ENCODE peak calls at places on chromosomes 13 and 19, in ten cellular contexts. K is left lung, W is right atrium auricular region, G is stomach, C is colonic mucosa, B is heart right ventricle, H is breast epithelium, J is IMR-90, O is BJ, Z is adrenal gland. F is an unnamed sample. For H3K27me3, the result is how much of the 10 kb centered on the place peaks cover.

GRCh38 chr19:30310806-30311121 is 61.4 kb upstream of the ZNF536 start:
- DNase-seq in C (no peak), B (no peak), W (no peak), H (no peak), K (no peak), G (no peak), Z (no peak), J (no peak), O (no peak), F (no peak)

GRCh38 chr19:54576411-54576976 is 2.9 kb downstream of the LILRA2 start:
- DNase-seq in W (no peak), B (no peak), H (no peak), C (no peak), Z (no peak), G (no peak), J (no peak), K (no peak), O (no peak), F (no peak)

GRCh38 chr19:2461751-2462634 is 5.2 kb upstream of the LMNB2 start:
- DNase-seq in C (peak), Z (peak), W (no peak), J (peak), O (no peak), K (peak), H (no peak), B (peak), G (peak), F (no peak)

GRCh38 chr13:66154981-66155380 is 1075.2 kb downstream of the PCDH9 start:
- DNase-seq in J (peak), W (no peak), H (no peak), Z (no peak), B (no peak), K (no peak), G (no peak), O (peak), C (no peak), F (no peak)

GRCh38 chr19:48290923-48291700 is 21.2 kb downstream of the ZNF114 start:
- DNase-seq in B (peak), K (peak), J (peak), G (peak), O (no peak), C (peak), W (peak), Z (peak), H (peak), F (no peak)

GRCh38 chr19:7554990-7555864 is 19.7 kb downstream of the PNPLA6 start:
- DNase-seq in G (no peak), J (no peak), K (no peak), B (no peak), H (no peak), W (no peak), Z (no peak), C (peak), O (no peak), F (no peak)

GRCh38 chr13:21668665-21669599 is 1.9 kb upstream of the FGF9 start:
- DNase-seq in B (no peak), J (peak), Z (peak), G (no peak), W (no peak), H (no peak), K (peak), C (peak), O (no peak), F (no peak)

GRCh38 chr13:32731576-32731975 is 145.3 kb downstream of the PDS5B start:
- DNase-seq in B (no peak), C (no peak), O (no peak), H (no peak), J (peak), G (no peak), Z (peak), K (no peak), W (no peak), F (no peak)

GRCh38 chr13:32125221-32125621 is 93.6 kb downstream of the FRY start:
- DNase-seq in O (peak), Z (no peak), H (no peak), B (no peak), G (no peak), C (no peak), K (no peak), J (peak), W (no peak), F (no peak)

GRCh38 chr13:113854238-113855011 is 9.5 kb downstream of the GAS6 start:
- DNase-seq in J (peak), G (no peak), Z (peak), B (no peak), K (peak), O (no peak), H (peak), C (peak), W (peak), F (no peak)

GRCh38 chr19:12833747-12834417 is 497 bp downstream of the RTBDN start:
- DNase-seq in C (peak), J (no peak), G (peak), K (no peak), O (no peak), W (no peak), B (peak), Z (peak), H (no peak), F (no peak)

GRCh38 chr13:43008591-43008990 is 14.8 kb upstream of the DNAJC15 start:
- DNase-seq in Z (no peak), W (no peak), O (no peak), G (no peak), H (no peak), J (no peak), K (no peak), C (no peak), B (no peak), F (no peak)

GRCh38 chr19:31256601-31256990 is 92.6 kb downstream of the TSHZ3 start:
- DNase-seq in B (no peak), W (peak), J (no peak), K (no peak), Z (no peak), H (no peak), O (no peak), C (no peak), G (no peak), F (no peak)

DNA sequence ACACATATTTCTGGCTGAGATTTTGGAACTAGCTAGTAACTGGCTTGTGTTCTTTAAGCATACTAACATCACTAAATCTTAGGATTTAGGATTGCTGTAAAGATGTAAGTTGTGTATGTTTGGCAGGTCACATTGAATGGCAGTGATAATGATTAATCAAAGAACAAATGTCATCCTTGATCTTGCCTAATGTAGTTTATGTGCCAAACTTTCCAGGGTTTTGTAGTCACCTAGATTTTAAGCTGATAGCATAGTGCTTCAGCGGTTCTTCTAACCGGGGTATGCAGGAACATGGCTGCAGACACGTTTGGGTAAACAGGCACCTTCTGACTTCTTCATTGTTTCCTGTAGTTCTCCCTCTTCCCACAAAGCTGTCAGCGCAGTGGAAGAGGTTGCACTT is 9.7 kb downstream of the CLN5 start:
- DNase-seq in Z (no peak), B (no peak), G (no peak), K (no peak), J (no peak), W (no peak), C (no peak), O (no peak), H (no peak), F (no peak)
- H3K4me3 ChIP-seq in Z (no peak), B (no peak), G (no peak), K (no peak), J (no peak), W (no peak), C (no peak), O (no peak), H (no peak), F (no peak)

DNA sequence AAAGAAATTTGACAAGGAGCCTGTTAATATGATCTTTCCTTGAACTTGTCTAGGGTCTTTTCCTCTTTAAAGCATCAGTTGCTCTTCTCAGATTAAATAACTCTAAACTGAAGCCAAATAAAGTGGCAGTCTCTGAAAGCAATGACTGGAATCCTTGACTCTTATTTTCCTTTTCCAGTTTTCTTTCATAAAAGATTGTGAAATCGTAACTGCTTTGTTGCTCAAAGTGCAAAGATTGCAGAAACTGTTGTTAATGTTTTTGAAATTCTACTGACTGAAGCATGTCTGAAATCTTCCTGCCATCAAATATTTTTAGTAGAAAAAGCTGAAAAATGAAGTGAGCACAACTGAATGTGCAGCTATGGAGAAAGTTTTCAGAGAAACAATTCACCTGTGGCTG is 1.9 kb downstream of the NHLRC3 start:
- DNase-seq in G (no peak), W (no peak), B (no peak), H (no peak), O (no peak), C (no peak), Z (no peak), K (no peak), J (no peak), F (no peak)
- TF ChIP-seq CTCF in G (no peak), W (no peak), B (no peak), H (no peak), O (no peak), C (no peak), Z (no peak), K (no peak), J (no peak), F (no peak)

GRCh38 chr13:112054616-112055015 is 12.3 kb upstream of the SOX1 start:
- DNase-seq in W (no peak), J (no peak), Z (no peak), K (no peak), H (no peak), B (no peak), C (no peak), O (no peak), G (no peak), F (no peak)
- H3K27me3 ChIP-seq in W (half or more), J (half or more), Z (half or more), K (half or more), H (half or more), B (half or more), C (half or more), O (under half), G (half or more), F (half or more)

GRCh38 chr13:73544175-73544574 is 485.4 kb downstream of the KLF5 start:
- DNase-seq in G (no peak), C (no peak), B (no peak), K (no peak), H (no peak), W (no peak), J (no peak), Z (no peak), O (no peak), F (no peak)
- H3K4me3 ChIP-seq in G (no peak), C (no peak), B (no peak), K (no peak), H (no peak), W (no peak), J (no peak), Z (no peak), O (no peak), F (no peak)

GRCh38 chr19:39232708-39233107 is 12.1 kb downstream of the IFNL3 start:
- DNase-seq in O (no peak), C (no peak), G (no peak), Z (no peak), K (no peak), J (no peak), H (no peak), W (no peak), B (no peak), F (no peak)
- TF ChIP-seq CTCF in O (no peak), C (no peak), G (no peak), Z (no peak), K (no peak), J (no peak), H (no peak), W (no peak), B (no peak), F (no peak)

DNA sequence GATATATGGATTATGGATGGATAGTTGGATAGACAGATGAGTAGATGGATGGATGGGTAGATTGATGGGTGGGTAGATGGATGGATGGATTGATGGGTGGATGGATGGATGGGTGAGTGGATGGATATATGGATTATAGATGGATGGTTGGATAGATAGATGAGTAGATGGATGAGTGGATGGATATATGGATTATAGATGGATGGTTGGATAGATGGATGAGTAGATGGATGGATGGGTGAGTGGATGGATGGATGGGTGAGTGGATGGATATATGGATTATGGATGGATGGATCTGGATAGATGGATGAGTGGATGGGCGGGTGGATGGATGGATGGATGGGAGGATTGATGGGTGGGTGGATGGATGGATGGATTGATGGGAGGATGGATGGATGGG is 36.4 kb upstream of the TNFAIP8L1 start:
- DNase-seq in J (no peak), O (no peak), B (no peak), H (no peak), G (no peak), K (no peak), Z (no peak), W (no peak), C (no peak), F (no peak)
- H3K27me3 ChIP-seq in J (under half), O (under half), B (under half), H (under half), G (half or more), K (half or more), Z (under half), W (under half), C (under half), F (under half)

GRCh38 chr13:110305001-110305400 is 2.0 kb downstream of the COL4A1 start:
- DNase-seq in W (no peak), J (no peak), K (no peak), B (no peak), G (no peak), O (no peak), C (no peak), Z (no peak), H (no peak), F (no peak)
- H3K4me3 ChIP-seq in W (peak), J (peak), K (peak), B (peak), G (peak), O (peak), C (peak), Z (no peak), H (peak), F (peak)